ENCODE peak calls at places on chromosomes 4 and X, in eight cellular contexts. Y, N, P, Q, L, W, A and K are unnamed samples.

GRCh38 chrX:13876652-13877051 is 59.8 kb upstream of the GPM6B start:
- DNase-seq in Y (peak), N (peak), P (no peak), Q (no peak), L (no peak), W (no peak), A (no peak), K (no peak)

GRCh38 chrX:15864629-15865028 is 10.0 kb upstream of the AP1S2 start:
- DNase-seq in Y (no peak), N (no peak), P (no peak), Q (no peak), L (no peak), W (no peak), A (no peak), K (no peak)

GRCh38 chr4:39308576-39308975 is 57.6 kb downstream of the RFC1 start:
- DNase-seq in Y (peak), N (no peak), P (no peak), Q (peak), L (no peak), W (no peak), A (no peak), K (no peak)

GRCh38 chr4:184807797-184808718 is 17.7 kb downstream of the ACSL1 start:
- DNase-seq in Y (peak), N (no peak), P (peak), Q (no peak), L (no peak), W (no peak), A (no peak), K (no peak)

GRCh38 chrX:3627579-3627978 is 85.9 kb downstream of the PRKX start:
- DNase-seq in Y (no peak), N (no peak), P (no peak), Q (no peak), L (no peak), W (no peak), A (no peak), K (no peak)

GRCh38 chr4:145760176-145760575 is 80.2 kb downstream of the C4orf51 start:
- DNase-seq in Y (no peak), N (no peak), P (no peak), Q (no peak), L (no peak), W (no peak), A (no peak), K (no peak)

GRCh38 chr4:156422576-156422975 is 468.9 kb upstream of the CTSO start:
- DNase-seq in Y (no peak), N (no peak), P (no peak), Q (no peak), L (no peak), W (no peak), A (no peak), K (no peak)

GRCh38 chr4:175369087-175369486 is 443.0 kb downstream of the GPM6A start:
- DNase-seq in Y (no peak), N (peak), P (no peak), Q (no peak), L (no peak), W (no peak), A (no peak), K (no peak)

GRCh38 chr4:680931-681645 is 6.7 kb downstream of the MYL5 start:
- DNase-seq in Y (peak), N (no peak), P (no peak), Q (no peak), L (no peak), W (no peak), A (peak), K (peak)

GRCh38 chrX:136086521-136086920 is 60.8 kb upstream of the FHL1 start:
- DNase-seq in Y (peak), N (no peak), P (no peak), Q (no peak), L (no peak), W (no peak), A (no peak), K (no peak)

GRCh38 chr4:87848622-87849351 is 16.0 kb downstream of the MEPE start:
- DNase-seq in Y (peak), N (no peak), P (peak), Q (peak), L (no peak), W (peak), A (peak), K (peak)

GRCh38 chr4:113700602-113701150 is 60.9 kb downstream of the CAMK2D start:
- DNase-seq in Y (no peak), N (no peak), P (no peak), Q (no peak), L (no peak), W (no peak), A (no peak), K (no peak)

GRCh38 chr4:26345541-26345940 is 24.7 kb downstream of the RBPJ start:
- DNase-seq in Y (no peak), N (no peak), P (no peak), Q (no peak), L (no peak), W (no peak), A (no peak), K (no peak)